ENCODE peak calls at places on chromosomes 13 and 19, in five cellular contexts. One of them, this sample, is unnamed.
A peak's percentile ranks its signal among the peaks of the same experiment; 100 is the strongest.

GRCh38 chr13:20191311-20191901 is 1.3 kb downstream of the GJB2 start:
- DNase-seq in BJ: no peak
- DNase-seq in hepatocyte: no peak
- DNase-seq in activated B cell treated with CpG ODN at 0.5 μM for 24 hours: no peak
- DNase-seq in upper lobe of left lung: no peak
- DNase-seq in this sample: no peak

GRCh38 chr13:27791146-27791900 is 960 bp upstream of the GSX1 start:
- DNase-seq in BJ: no peak
- DNase-seq in hepatocyte: no peak
- DNase-seq in activated B cell treated with CpG ODN at 0.5 μM for 24 hours: no peak
- DNase-seq in upper lobe of left lung: no peak
- DNase-seq in this sample: no peak

GRCh38 chr13:110285991-110286923 is 20.7 kb downstream of the COL4A1 start:
- DNase-seq in BJ: no peak
- DNase-seq in hepatocyte: no peak
- DNase-seq in activated B cell treated with CpG ODN at 0.5 μM for 24 hours: no peak
- DNase-seq in upper lobe of left lung: no peak
- DNase-seq in this sample: no peak

GRCh38 chr19:17496337-17496997 is 15.0 kb upstream of the PGLS start:
- DNase-seq in BJ: no peak
- DNase-seq in hepatocyte: peak; percentile 78
- DNase-seq in activated B cell treated with CpG ODN at 0.5 μM for 24 hours: peak; percentile 76
- DNase-seq in upper lobe of left lung: peak; percentile 88
- DNase-seq in this sample: peak; percentile 43

GRCh38 chr13:75637101-75637774 is 1.1 kb downstream of the LMO7 start:
- DNase-seq in BJ: no peak
- DNase-seq in hepatocyte: no peak
- DNase-seq in activated B cell treated with CpG ODN at 0.5 μM for 24 hours: no peak
- DNase-seq in upper lobe of left lung: no peak
- DNase-seq in this sample: no peak

GRCh38 chr13:46751811-46752635 is 44.9 kb downstream of the ESD start:
- DNase-seq in BJ: no peak
- DNase-seq in hepatocyte: no peak
- DNase-seq in activated B cell treated with CpG ODN at 0.5 μM for 24 hours: no peak
- DNase-seq in upper lobe of left lung: peak; percentile 26
- DNase-seq in this sample: no peak

GRCh38 chr19:16649734-16650133 is 10.2 kb downstream of the SMIM7 start:
- DNase-seq in BJ: no peak
- DNase-seq in hepatocyte: no peak
- DNase-seq in activated B cell treated with CpG ODN at 0.5 μM for 24 hours: no peak
- DNase-seq in upper lobe of left lung: no peak
- DNase-seq in this sample: no peak

GRCh38 chr13:46341112-46341711 is 45.8 kb downstream of the RUBCNL start:
- DNase-seq in BJ: no peak
- DNase-seq in hepatocyte: no peak
- DNase-seq in activated B cell treated with CpG ODN at 0.5 μM for 24 hours: no peak
- DNase-seq in upper lobe of left lung: no peak
- DNase-seq in this sample: no peak

GRCh38 chr13:106568225-106569003 is 477 bp upstream of the ARGLU1 start:
- DNase-seq in BJ: no peak
- DNase-seq in hepatocyte: no peak
- DNase-seq in activated B cell treated with CpG ODN at 0.5 μM for 24 hours: no peak
- DNase-seq in upper lobe of left lung: no peak
- DNase-seq in this sample: no peak

GRCh38 chr19:39356647-39357046 is 14.4 kb downstream of the SAMD4B start:
- DNase-seq in BJ: no peak
- DNase-seq in hepatocyte: no peak
- DNase-seq in activated B cell treated with CpG ODN at 0.5 μM for 24 hours: no peak
- DNase-seq in upper lobe of left lung: no peak
- DNase-seq in this sample: no peak

GRCh38 chr13:101925731-101926130 is 473.3 kb downstream of the ITGBL1 start:
- DNase-seq in BJ: no peak
- DNase-seq in hepatocyte: no peak
- DNase-seq in activated B cell treated with CpG ODN at 0.5 μM for 24 hours: no peak
- DNase-seq in upper lobe of left lung: no peak
- DNase-seq in this sample: no peak

GRCh38 chr19:18304194-18304495 is 18.7 kb downstream of the LSM4 start:
- DNase-seq in BJ: no peak
- DNase-seq in hepatocyte: no peak
- DNase-seq in activated B cell treated with CpG ODN at 0.5 μM for 24 hours: no peak
- DNase-seq in upper lobe of left lung: no peak
- DNase-seq in this sample: no peak

GRCh38 chr13:32234914-32235313 is 80.2 kb downstream of the ZAR1L start:
- DNase-seq in BJ: no peak
- DNase-seq in hepatocyte: no peak
- DNase-seq in activated B cell treated with CpG ODN at 0.5 μM for 24 hours: no peak
- DNase-seq in upper lobe of left lung: no peak
- DNase-seq in this sample: no peak

GRCh38 chr19:5587661-5588060 is 19.9 kb upstream of the TINCR start:
- DNase-seq in BJ: no peak
- DNase-seq in hepatocyte: no peak
- DNase-seq in activated B cell treated with CpG ODN at 0.5 μM for 24 hours: no peak
- DNase-seq in upper lobe of left lung: no peak
- DNase-seq in this sample: no peak

GRCh38 chr13:94674609-94675348 is 37.6 kb downstream of the SOX21 start:
- DNase-seq in BJ: no peak
- DNase-seq in hepatocyte: peak; percentile 78
- DNase-seq in activated B cell treated with CpG ODN at 0.5 μM for 24 hours: no peak
- DNase-seq in upper lobe of left lung: peak; percentile 40
- DNase-seq in this sample: peak; percentile 55

GRCh38 chr13:45882626-45883025 is 31.1 kb upstream of the SIAH3 start:
- DNase-seq in BJ: no peak
- DNase-seq in hepatocyte: no peak
- DNase-seq in activated B cell treated with CpG ODN at 0.5 μM for 24 hours: no peak
- DNase-seq in upper lobe of left lung: no peak
- DNase-seq in this sample: no peak

GRCh38 chr13:102233566-102234208 is 168.2 kb downstream of the FGF14 start:
- DNase-seq in BJ: no peak
- DNase-seq in hepatocyte: no peak
- DNase-seq in activated B cell treated with CpG ODN at 0.5 μM for 24 hours: no peak
- DNase-seq in upper lobe of left lung: no peak
- DNase-seq in this sample: no peak

GRCh38 chr13:27104606-27105005 is 67.0 kb downstream of the USP12 start:
- DNase-seq in BJ: no peak
- DNase-seq in hepatocyte: no peak
- DNase-seq in activated B cell treated with CpG ODN at 0.5 μM for 24 hours: no peak
- DNase-seq in upper lobe of left lung: no peak
- DNase-seq in this sample: no peak

GRCh38 chr13:41384749-41385503 is 72.4 kb upstream of the RGCC start:
- DNase-seq in BJ: no peak
- DNase-seq in hepatocyte: no peak
- DNase-seq in activated B cell treated with CpG ODN at 0.5 μM for 24 hours: no peak
- DNase-seq in upper lobe of left lung: no peak
- DNase-seq in this sample: no peak

GRCh38 chr13:29753593-29754485 is 96.6 kb downstream of the UBL3 start:
- DNase-seq in BJ: no peak
- DNase-seq in hepatocyte: no peak
- DNase-seq in activated B cell treated with CpG ODN at 0.5 μM for 24 hours: no peak
- DNase-seq in upper lobe of left lung: no peak
- DNase-seq in this sample: no peak

GRCh38 chr13:112940236-112940635 is 28.8 kb upstream of the MCF2L start:
- DNase-seq in BJ: no peak
- DNase-seq in hepatocyte: no peak
- DNase-seq in activated B cell treated with CpG ODN at 0.5 μM for 24 hours: no peak
- DNase-seq in upper lobe of left lung: peak; percentile 10
- DNase-seq in this sample: no peak
- TF ChIP-seq CTCF in BJ: no peak
- TF ChIP-seq CTCF in hepatocyte: no peak
- TF ChIP-seq CTCF in activated B cell treated with CpG ODN at 0.5 μM for 24 hours: no peak
- TF ChIP-seq CTCF in upper lobe of left lung: no peak
- TF ChIP-seq CTCF in this sample: no peak

GRCh38 chr13:44350775-44351504 is 22.7 kb upstream of the SERP2 start:
- DNase-seq in BJ: no peak
- DNase-seq in hepatocyte: no peak
- DNase-seq in activated B cell treated with CpG ODN at 0.5 μM for 24 hours: no peak
- DNase-seq in upper lobe of left lung: no peak
- DNase-seq in this sample: no peak

GRCh38 chr13:44351505-44351854 is 22.1 kb upstream of the SERP2 start:
- DNase-seq in BJ: no peak
- DNase-seq in hepatocyte: no peak
- DNase-seq in activated B cell treated with CpG ODN at 0.5 μM for 24 hours: no peak
- DNase-seq in upper lobe of left lung: no peak
- DNase-seq in this sample: no peak

GRCh38 chr13:44347905-44348304 is 25.7 kb upstream of the SERP2 start:
- DNase-seq in BJ: peak; percentile 27
- DNase-seq in hepatocyte: no peak
- DNase-seq in activated B cell treated with CpG ODN at 0.5 μM for 24 hours: no peak
- DNase-seq in upper lobe of left lung: no peak
- DNase-seq in this sample: no peak

GRCh38 chr13:44346534-44346933 is 27.1 kb upstream of the SERP2 start:
- DNase-seq in BJ: no peak
- DNase-seq in hepatocyte: no peak
- DNase-seq in activated B cell treated with CpG ODN at 0.5 μM for 24 hours: no peak
- DNase-seq in upper lobe of left lung: no peak
- DNase-seq in this sample: no peak

DNA sequence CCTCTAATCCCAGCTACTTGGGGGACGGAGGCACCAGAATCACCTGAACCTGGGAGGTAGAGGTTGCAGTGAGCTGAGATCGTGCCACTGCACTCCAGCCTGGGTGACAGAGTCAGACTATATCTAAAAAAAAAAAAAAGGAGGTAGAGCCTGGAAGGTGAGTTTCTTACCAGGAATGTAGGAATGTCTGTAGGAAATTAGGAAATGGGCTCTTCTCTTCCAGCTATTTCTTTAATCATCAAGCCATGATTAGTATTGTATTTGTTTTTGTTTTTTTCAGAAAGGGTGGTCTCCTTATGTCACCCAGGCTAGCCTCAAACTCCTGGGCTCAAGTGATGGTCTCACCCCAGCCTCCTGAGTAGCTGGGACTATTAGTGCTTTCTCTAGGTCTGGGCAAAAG is 26.3 kb upstream of the SERP2 start:
- DNase-seq in BJ: no peak
- DNase-seq in hepatocyte: no peak
- DNase-seq in activated B cell treated with CpG ODN at 0.5 μM for 24 hours: no peak
- DNase-seq in upper lobe of left lung: no peak
- DNase-seq in this sample: no peak
- TF ChIP-seq CTCF in BJ: no peak
- TF ChIP-seq CTCF in hepatocyte: no peak
- TF ChIP-seq CTCF in activated B cell treated with CpG ODN at 0.5 μM for 24 hours: no peak
- TF ChIP-seq CTCF in upper lobe of left lung: no peak
- TF ChIP-seq CTCF in this sample: no peak

GRCh38 chr19:14310055-14310454 is 71.2 kb upstream of the ADGRE5 start:
- DNase-seq in BJ: no peak
- DNase-seq in hepatocyte: no peak
- DNase-seq in activated B cell treated with CpG ODN at 0.5 μM for 24 hours: no peak
- DNase-seq in upper lobe of left lung: no peak
- DNase-seq in this sample: no peak

GRCh38 chr19:14318873-14319272 is 62.4 kb upstream of the ADGRE5 start:
- DNase-seq in BJ: no peak
- DNase-seq in hepatocyte: peak; percentile 19
- DNase-seq in activated B cell treated with CpG ODN at 0.5 μM for 24 hours: no peak
- DNase-seq in upper lobe of left lung: peak; percentile 24
- DNase-seq in this sample: no peak

GRCh38 chr19:14317157-14317556 is 64.1 kb upstream of the ADGRE5 start:
- DNase-seq in BJ: no peak
- DNase-seq in hepatocyte: no peak
- DNase-seq in activated B cell treated with CpG ODN at 0.5 μM for 24 hours: no peak
- DNase-seq in upper lobe of left lung: no peak
- DNase-seq in this sample: no peak

GRCh38 chr19:14320253-14320652 is 61.0 kb upstream of the ADGRE5 start:
- DNase-seq in BJ: no peak
- DNase-seq in hepatocyte: no peak
- DNase-seq in activated B cell treated with CpG ODN at 0.5 μM for 24 hours: no peak
- DNase-seq in upper lobe of left lung: no peak
- DNase-seq in this sample: no peak

GRCh38 chr19:14315433-14315832 is 65.8 kb upstream of the ADGRE5 start:
- DNase-seq in BJ: no peak
- DNase-seq in hepatocyte: no peak
- DNase-seq in activated B cell treated with CpG ODN at 0.5 μM for 24 hours: no peak
- DNase-seq in upper lobe of left lung: no peak
- DNase-seq in this sample: no peak
- TF ChIP-seq CTCF in BJ: no peak
- TF ChIP-seq CTCF in hepatocyte: no peak
- TF ChIP-seq CTCF in activated B cell treated with CpG ODN at 0.5 μM for 24 hours: no peak
- TF ChIP-seq CTCF in upper lobe of left lung: no peak
- TF ChIP-seq CTCF in this sample: peak; percentile 23

GRCh38 chr19:58406818-58407657 is 1.4 kb upstream of the ZNF584 start:
- DNase-seq in BJ: no peak
- DNase-seq in hepatocyte: peak; percentile 26
- DNase-seq in activated B cell treated with CpG ODN at 0.5 μM for 24 hours: no peak
- DNase-seq in upper lobe of left lung: no peak
- DNase-seq in this sample: no peak
- TF ChIP-seq CTCF in BJ: peak; percentile 43
- TF ChIP-seq CTCF in hepatocyte: peak; percentile 35
- TF ChIP-seq CTCF in activated B cell treated with CpG ODN at 0.5 μM for 24 hours: no peak
- TF ChIP-seq CTCF in upper lobe of left lung: peak; percentile 27
- TF ChIP-seq CTCF in this sample: peak; percentile 53

DNA sequence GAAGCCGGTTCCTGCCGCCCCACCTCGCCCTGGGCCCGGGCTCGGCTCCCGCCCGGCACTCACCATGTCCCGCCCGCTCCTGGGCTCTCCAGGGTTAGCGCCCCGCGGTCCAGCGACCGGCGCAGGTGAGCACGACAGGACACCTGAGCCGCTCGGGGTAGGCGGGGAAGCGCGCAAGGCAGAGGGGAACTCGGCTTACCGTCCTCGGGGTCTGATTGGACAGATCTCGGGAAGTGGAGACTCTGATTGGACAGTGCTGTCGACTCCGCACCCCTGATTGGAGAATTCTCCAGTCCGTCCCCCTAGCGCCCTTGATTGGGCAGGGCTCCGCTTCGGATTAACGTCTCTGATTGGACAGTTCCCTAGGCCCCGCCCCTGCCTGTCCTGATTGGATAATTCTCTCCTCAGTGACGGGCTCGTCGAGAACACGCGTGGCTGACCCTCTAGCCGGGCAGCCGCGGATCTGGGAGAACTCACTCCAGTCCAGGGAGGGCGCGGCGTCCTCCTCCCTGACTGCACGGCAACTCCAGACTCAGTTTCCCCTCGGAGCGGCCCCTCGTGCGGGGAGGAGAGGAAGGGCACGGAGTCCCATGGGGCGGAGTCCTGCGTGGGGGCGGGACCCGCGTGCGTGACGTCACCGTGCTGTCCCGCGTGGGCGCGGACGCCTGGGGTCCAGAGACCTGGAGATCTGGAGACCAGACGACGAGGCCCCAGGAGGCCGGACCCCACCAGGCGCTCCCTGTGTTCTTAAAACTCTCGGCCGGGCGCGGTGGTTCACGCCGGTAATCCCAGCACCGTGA is at the start of gene ZNF77:
- DNase-seq in BJ: peak; percentile 94
- DNase-seq in hepatocyte: peak; percentile 99
- DNase-seq in activated B cell treated with CpG ODN at 0.5 μM for 24 hours: peak; percentile 96
- DNase-seq in upper lobe of left lung: peak; percentile 97
- DNase-seq in this sample: peak; percentile 92
- TF ChIP-seq CTCF in BJ: no peak
- TF ChIP-seq CTCF in hepatocyte: no peak
- TF ChIP-seq CTCF in activated B cell treated with CpG ODN at 0.5 μM for 24 hours: no peak
- TF ChIP-seq CTCF in upper lobe of left lung: peak; percentile 37
- TF ChIP-seq CTCF in this sample: no peak